ENCODE peak calls at places on chromosome 1, in eight cellular contexts. K is stimulated activated CD4-positive, alpha-beta T cell treated with anti-CD3 and anti-CD28 coated beads, Interleukin-12 subunit alpha, Interleukin-12 subunit beta, amount 100 ng/mL, for 48 hours; Z is T-helper 2 cell; W is BE2C; Q is H9; A is activated B cell treated with CpG ODN at 0.5 μM for 24 hours; D is activated CD8-positive, alpha-beta memory T cell treated with anti-CD3 and anti-CD28 coated beads for 4 hours; I is T-cell. G is an unnamed sample.
A peak's percentile ranks its signal among the peaks of the same experiment; 100 is the strongest.

GRCh38 chr1:211830330-211831142 is at the start of gene LPGAT1:
- DNase-seq in I (peak; percentile 69), A (peak; percentile 78), K (peak; percentile 36), D (peak; percentile 43), Z (peak; percentile 68), W (peak; percentile 87), Q (peak; percentile 80), G (peak; percentile 93)

GRCh38 chr1:9593492-9594465 is 5.1 kb downstream of the TMEM201 start:
- DNase-seq in A (no peak), D (no peak), K (peak; percentile 25), Q (peak; percentile 93), I (no peak), Z (peak; percentile 62), W (peak; percentile 90), G (peak; percentile 88)

GRCh38 chr1:160078392-160079195 is 2.7 kb upstream of the KCNJ9 start:
- DNase-seq in K (peak; percentile 67), Q (peak; percentile 75), W (peak; percentile 59), I (peak; percentile 52), A (peak; percentile 33), D (no peak), Z (peak; percentile 62), G (peak; percentile 70)

GRCh38 chr1:151988405-151988851 is 5.2 kb downstream of the S100A10 start:
- DNase-seq in K (no peak), W (no peak), D (no peak), Q (no peak), A (no peak), I (no peak), Z (no peak), G (no peak)

GRCh38 chr1:207316141-207316540 is 5.3 kb upstream of the CD55 start:
- DNase-seq in A (no peak), Z (no peak), Q (no peak), K (no peak), I (no peak), W (no peak), D (no peak), G (peak; percentile 86)

GRCh38 chr1:59730759-59731478 is 83.8 kb upstream of the HOOK1 start:
- DNase-seq in D (no peak), I (no peak), K (no peak), Q (no peak), W (no peak), A (no peak), Z (no peak), G (peak; percentile 87)

GRCh38 chr1:1669468-1670440 is 10.9 kb upstream of the CDK11B start:
- DNase-seq in D (no peak), K (no peak), Q (no peak), W (no peak), A (no peak), Z (no peak), I (no peak), G (no peak)

GRCh38 chr1:67429528-67430357 is 459 bp downstream of the SERBP1 start:
- DNase-seq in Q (no peak), I (peak; percentile 34), D (peak; percentile 7), K (peak; percentile 16), W (peak; percentile 6), A (peak; percentile 33), Z (peak; percentile 53), G (peak; percentile 72)

GRCh38 chr1:236425031-236425663 is 31.1 kb downstream of the EDARADD start:
- DNase-seq in D (no peak), K (no peak), Z (peak; percentile 44), A (peak; percentile 22), I (no peak), Q (peak; percentile 34), W (no peak), G (peak; percentile 77)

GRCh38 chr1:96387785-96388184 is 333.8 kb upstream of the PTBP2 start:
- DNase-seq in I (no peak), Q (no peak), D (no peak), Z (no peak), W (no peak), K (no peak), A (no peak), G (no peak)

GRCh38 chr1:198776602-198777029 is 137.8 kb downstream of the PTPRC start:
- DNase-seq in Q (no peak), K (no peak), D (no peak), I (no peak), A (no peak), W (no peak), Z (no peak), G (no peak)

GRCh38 chr1:107963009-107963408 is 2.0 kb downstream of the VAV3 start:
- DNase-seq in Z (no peak), Q (no peak), I (no peak), D (no peak), K (no peak), A (no peak), W (no peak), G (no peak)